ENCODE peak calls at places on chromosome 20, in five cellular contexts. F is ovary, O is gastrocnemius medialis, P is K562, B is upper lobe of left lung. Y is an unnamed sample.

GRCh38 chr20:3766832-3767433 is 620 bp downstream of the ADISSP start:
- DNase-seq in F (no peak), O (no peak), P (peak), B (no peak), Y (no peak)

GRCh38 chr20:2244993-2245392 is 50.8 kb upstream of the TGM3 start:
- DNase-seq in F (no peak), O (no peak), P (no peak), B (no peak), Y (no peak)

GRCh38 chr20:19254956-19255355 is 42.5 kb downstream of the SLC24A3 start:
- DNase-seq in F (no peak), O (no peak), P (no peak), B (no peak), Y (no peak)

GRCh38 chr20:49712118-49712517 is 1.6 kb downstream of the B4GALT5 start:
- DNase-seq in F (no peak), O (no peak), P (no peak), B (no peak), Y (no peak)

GRCh38 chr20:2303693-2304092 is 7.9 kb downstream of the TGM3 start:
- DNase-seq in F (no peak), O (no peak), P (no peak), B (no peak), Y (no peak)

GRCh38 chr20:52191436-52192295 is at the start of gene ZFP64:
- DNase-seq in F (peak), O (peak), P (peak), B (peak), Y (peak)

GRCh38 chr20:32780278-32780677 is 18.1 kb downstream of the DNMT3B start:
- DNase-seq in F (no peak), O (no peak), P (no peak), B (no peak), Y (no peak)

GRCh38 chr20:39800548-39800947 is 838.4 kb downstream of the DHX35 start:
- DNase-seq in F (no peak), O (peak), P (no peak), B (no peak), Y (no peak)

GRCh38 chr20:9517297-9518134 is 3.1 kb downstream of the LAMP5 start:
- DNase-seq in F (no peak), O (no peak), P (no peak), B (peak), Y (no peak)

GRCh38 chr20:47785321-47785899 is at the start of gene SULF2:
- DNase-seq in F (peak), O (no peak), P (no peak), B (no peak), Y (no peak)

GRCh38 chr20:62733891-62734290 is 25.3 kb downstream of the NTSR1 start:
- DNase-seq in F (no peak), O (no peak), P (no peak), B (no peak), Y (peak)

GRCh38 chr20:58306421-58307261 is 2.9 kb upstream of the RAB22A start:
- DNase-seq in F (no peak), O (no peak), P (no peak), B (peak), Y (peak)

GRCh38 chr20:11143481-11143880 is 469.7 kb upstream of the JAG1 start:
- DNase-seq in F (no peak), O (no peak), P (no peak), B (no peak), Y (no peak)

GRCh38 chr20:32877507-32877906 is 18.8 kb downstream of the EFCAB8 start:
- DNase-seq in F (no peak), O (no peak), P (no peak), B (no peak), Y (no peak)

GRCh38 chr20:48292806-48293205 is 507.5 kb upstream of the SULF2 start:
- DNase-seq in F (no peak), O (no peak), P (no peak), B (no peak), Y (no peak)

GRCh38 chr20:18380908-18381529 is 85.8 kb downstream of the DZANK1 start:
- DNase-seq in F (no peak), O (no peak), P (no peak), B (no peak), Y (no peak)

GRCh38 chr20:9407805-9408421 is 106.5 kb upstream of the LAMP5 start:
- DNase-seq in F (peak), O (peak), P (peak), B (peak), Y (peak)

GRCh38 chr20:43939762-43940121 is 25.1 kb downstream of the TOX2 start:
- DNase-seq in F (no peak), O (no peak), P (no peak), B (no peak), Y (no peak)

GRCh38 chr20:37277253-37277593 is 12.2 kb upstream of the MANBAL start:
- DNase-seq in F (no peak), O (no peak), P (no peak), B (no peak), Y (no peak)

GRCh38 chr20:37278966-37279590 is 10.4 kb upstream of the MANBAL start:
- DNase-seq in F (no peak), O (no peak), P (no peak), B (no peak), Y (no peak)

GRCh38 chr20:37275125-37275524 is 13.5 kb upstream of the GHRH start:
- DNase-seq in F (no peak), O (no peak), P (no peak), B (no peak), Y (no peak)

GRCh38 chr20:37273988-37274387 is 12.4 kb upstream of the GHRH start:
- DNase-seq in F (no peak), O (no peak), P (no peak), B (no peak), Y (no peak)

GRCh38 chr20:37276494-37277252 is 12.8 kb upstream of the MANBAL start:
- DNase-seq in F (peak), O (peak), P (no peak), B (peak), Y (peak)
- TF ChIP-seq CTCF in F (peak), O (no peak), P (peak), B (no peak), Y (peak)

GRCh38 chr20:21609981-21610380 is 95.5 kb upstream of the PAX1 start:
- DNase-seq in F (no peak), O (no peak), P (no peak), B (no peak), Y (no peak)

GRCh38 chr20:21618697-21619421 is 86.6 kb upstream of the PAX1 start:
- DNase-seq in F (no peak), O (no peak), P (no peak), B (no peak), Y (no peak)

GRCh38 chr20:21613512-21613911 is 92.0 kb upstream of the PAX1 start:
- DNase-seq in F (no peak), O (no peak), P (no peak), B (no peak), Y (no peak)

GRCh38 chr20:21615617-21616080 is 89.8 kb upstream of the PAX1 start:
- DNase-seq in F (peak), O (peak), P (peak), B (peak), Y (no peak)
- TF ChIP-seq CTCF in F (no peak), O (peak), P (peak), B (peak), Y (peak)

GRCh38 chr20:45111799-45112471 is 3.0 kb downstream of the WFDC5 start:
- DNase-seq in F (no peak), O (no peak), P (peak), B (no peak), Y (no peak)
- TF ChIP-seq CTCF in F (no peak), O (peak), P (peak), B (peak), Y (peak)

GRCh38 chr20:37011147-37011546 is 59.6 kb upstream of the SAMHD1 start:
- DNase-seq in F (no peak), O (no peak), P (no peak), B (no peak), Y (no peak)

GRCh38 chr20:37007898-37008649 is 56.6 kb upstream of the SAMHD1 start:
- DNase-seq in F (no peak), O (no peak), P (no peak), B (no peak), Y (no peak)
- TF ChIP-seq CTCF in F (no peak), O (no peak), P (peak), B (no peak), Y (peak)

Y was measured in CD14-positive monocyte.